ENCODE peak calls at places on chromosomes 2 and 18, in four cellular contexts. V is WTC11, P is K562, F is HepG2. L is an unnamed sample.

GRCh38 chr2:215712219-215712849 is 276.5 kb upstream of the FN1 start:
- DNase-seq in V (no peak), F (peak), P (no peak), L (no peak)

GRCh38 chr2:128654404-128654803 is 335.7 kb upstream of the HS6ST1 start:
- DNase-seq in F (no peak), V (no peak), P (no peak), L (no peak)

GRCh38 chr2:139544452-139544851 is 764.3 kb upstream of the NXPH2 start:
- DNase-seq in F (no peak), P (no peak), V (no peak), L (no peak)

GRCh38 chr18:33440384-33441043 is at the start of gene CCDC178:
- DNase-seq in V (peak), F (no peak), P (peak), L (peak)

GRCh38 chr2:56267412-56267788 is 83.6 kb downstream of the CCDC85A start:
- DNase-seq in V (no peak), P (no peak), F (no peak), L (no peak)

GRCh38 chr2:46460991-46461715 is 18.2 kb upstream of the TMEM247 start:
- DNase-seq in F (peak), P (peak), V (peak), L (peak)

GRCh38 chr2:207311316-207312005 is 145.7 kb upstream of the KLF7 start:
- DNase-seq in P (peak), F (peak), V (no peak), L (no peak)

GRCh38 chr18:63676526-63676925 is 14.8 kb upstream of the SERPINB3 start:
- DNase-seq in F (no peak), P (no peak), V (peak), L (peak)

GRCh38 chr2:172643142-172643541 is 87.3 kb downstream of the PDK1 start:
- DNase-seq in P (peak), F (peak), V (no peak), L (no peak)

GRCh38 chr2:121722479-121722878 is 14.2 kb downstream of the NIFK start:
- DNase-seq in F (no peak), P (peak), V (no peak), L (no peak)

GRCh38 chr2:40760071-40760666 is 308.3 kb upstream of the SLC8A1 start:
- DNase-seq in P (no peak), F (peak), V (peak), L (peak)

GRCh38 chr2:18077724-18078123 is 199.3 kb downstream of the KCNS3 start:
- DNase-seq in P (no peak), V (no peak), F (no peak), L (no peak)

GRCh38 chr2:196336715-196337617 is 165.6 kb upstream of the STK17B start:
- DNase-seq in F (peak), V (no peak), P (peak), L (peak)

GRCh38 chr2:40352321-40353099 is 99.4 kb downstream of the SLC8A1 start:
- DNase-seq in V (no peak), P (no peak), F (no peak), L (no peak)

GRCh38 chr2:205011031-205011430 is 465.8 kb downstream of the PARD3B start:
- DNase-seq in F (no peak), V (no peak), P (no peak), L (no peak)

GRCh38 chr2:199379251-199379650 is 78.5 kb downstream of the SATB2 start:
- DNase-seq in F (no peak), P (no peak), V (no peak), L (no peak)

GRCh38 chr2:137659616-137660015 is 304.7 kb upstream of the HNMT start:
- DNase-seq in F (peak), P (no peak), V (no peak), L (no peak)

GRCh38 chr2:236856856-236857616 is 228.7 kb upstream of the COPS8 start:
- DNase-seq in F (no peak), P (no peak), V (peak), L (no peak)

GRCh38 chr18:21740724-21741510 is at the start of gene MIB1:
- DNase-seq in F (no peak), V (peak), P (peak), L (peak)

GRCh38 chr18:80166725-80167124 is 57.7 kb downstream of the ADNP2 start:
- DNase-seq in F (no peak), P (no peak), V (no peak), L (no peak)

GRCh38 chr2:159326569-159327255 is 40.2 kb upstream of the WDSUB1 start:
- DNase-seq in P (no peak), F (no peak), V (no peak), L (no peak)

GRCh38 chr18:46502444-46502843 is 154.6 kb downstream of the LOXHD1 start:
- DNase-seq in V (peak), F (no peak), P (peak), L (peak)

GRCh38 chr18:52310651-52311050 is 29.3 kb upstream of the DCC start:
- DNase-seq in F (no peak), V (no peak), P (no peak), L (no peak)

GRCh38 chr2:75276093-75277055 is 77.1 kb upstream of the TACR1 start:
- DNase-seq in F (peak), P (no peak), V (no peak), L (no peak)

GRCh38 chr2:240149943-240150784 is 9.7 kb upstream of the OTOS start:
- DNase-seq in F (peak), P (peak), V (peak), L (peak)

GRCh38 chr2:147829106-147829505 is 15.7 kb upstream of the ACVR2A start:
- DNase-seq in P (peak), V (no peak), F (no peak), L (no peak)

GRCh38 chr2:84880645-84881521 is at the start of gene TRABD2A:
- DNase-seq in P (peak), V (peak), F (no peak), L (peak)

GRCh38 chr2:109009920-109010610 is 21.0 kb upstream of the EDAR start:
- DNase-seq in P (no peak), V (no peak), F (no peak), L (no peak)

GRCh38 chr2:84805250-84805917 is 75.5 kb downstream of the TRABD2A start:
- DNase-seq in P (no peak), F (no peak), V (no peak), L (no peak)

GRCh38 chr2:60899892-60900249 is 18.5 kb downstream of the REL start:
- DNase-seq in P (no peak), F (no peak), V (no peak), L (no peak)

GRCh38 chr2:75221872-75222271 is 22.6 kb upstream of the TACR1 start:
- DNase-seq in V (no peak), P (no peak), F (no peak), L (no peak)

GRCh38 chr2:24313744-24314632 is 46.3 kb downstream of the ITSN2 start:
- DNase-seq in F (no peak), P (no peak), V (no peak), L (no peak)

GRCh38 chr2:234162876-234163275 is 112.4 kb downstream of the SPP2 start:
- DNase-seq in V (no peak), P (no peak), F (no peak), L (no peak)

GRCh38 chr2:45793998-45794720 is 142.7 kb downstream of the PRKCE start:
- DNase-seq in P (no peak), F (no peak), V (no peak), L (no peak)

GRCh38 chr2:237350070-237350469 is 63.9 kb downstream of the COL6A3 start:
- DNase-seq in P (no peak), V (no peak), F (no peak), L (no peak)

GRCh38 chr18:45730832-45731545 is 7.0 kb downstream of the SLC14A1 start:
- DNase-seq in F (no peak), P (no peak), V (no peak), L (no peak)

GRCh38 chr2:102051659-102052366 is 60.1 kb downstream of the IL1R2 start:
- DNase-seq in F (no peak), P (no peak), V (no peak), L (no peak)

GRCh38 chr2:45008296-45009129 is 739 bp downstream of the SIX2 start:
- DNase-seq in P (no peak), V (peak), F (no peak), L (peak)

GRCh38 chr2:3186766-3187165 is 190.9 kb downstream of the EIPR1 start:
- DNase-seq in P (no peak), V (no peak), F (no peak), L (no peak)

GRCh38 chr18:32328379-32328778 is 138.5 kb downstream of the MEP1B start:
- DNase-seq in P (no peak), V (no peak), F (no peak), L (no peak)

GRCh38 chr18:5068856-5069255 is 128.2 kb downstream of the AKAIN1 start:
- DNase-seq in F (no peak), P (no peak), V (no peak), L (no peak)

GRCh38 chr18:5066380-5066977 is 130.6 kb downstream of the AKAIN1 start:
- DNase-seq in P (peak), V (peak), F (peak), L (peak)

GRCh38 chr18:5061785-5062184 is 135.3 kb downstream of the AKAIN1 start:
- DNase-seq in V (no peak), P (no peak), F (no peak), L (no peak)

GRCh38 chr18:5060543-5060942 is 136.5 kb downstream of the AKAIN1 start:
- DNase-seq in P (no peak), F (no peak), V (no peak), L (no peak)

DNA sequence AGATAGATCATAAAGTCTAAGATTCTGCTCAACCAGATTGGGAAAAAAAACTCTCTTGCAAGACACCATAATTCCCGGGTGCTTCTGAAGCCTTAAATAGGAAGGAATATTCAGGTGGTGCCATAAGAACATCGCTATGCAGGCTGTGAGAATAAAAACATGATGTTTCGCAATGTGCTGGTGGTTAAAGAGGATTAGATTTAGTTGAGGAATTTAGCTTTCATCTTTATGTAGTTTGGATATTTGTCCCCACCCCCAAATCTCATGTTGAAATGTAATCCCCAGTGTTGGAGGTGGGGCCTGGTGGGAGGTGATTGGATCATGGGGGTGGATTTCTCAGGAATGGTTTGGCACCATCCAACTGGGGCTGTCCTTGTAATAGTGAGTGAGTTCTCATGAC is 132.2 kb downstream of the AKAIN1 start:
- DNase-seq in V (no peak), F (no peak), P (no peak), L (no peak)
- TF ChIP-seq SP1 in V (no peak), F (no peak), P (no peak), L (no peak)

GRCh38 chr2:119544075-119545031 is at the start of gene CFAP221:
- DNase-seq in P (peak), V (peak), F (peak), L (peak)
- TF ChIP-seq ELF4 in P (no peak), V (no peak), F (no peak), L (no peak)

GRCh38 chr18:73670046-73670445 is 477.6 kb downstream of the FBXO15 start:
- DNase-seq in F (no peak), V (no peak), P (no peak), L (no peak)
- TF ChIP-seq SP1 in F (no peak), V (no peak), P (no peak), L (no peak)

DNA sequence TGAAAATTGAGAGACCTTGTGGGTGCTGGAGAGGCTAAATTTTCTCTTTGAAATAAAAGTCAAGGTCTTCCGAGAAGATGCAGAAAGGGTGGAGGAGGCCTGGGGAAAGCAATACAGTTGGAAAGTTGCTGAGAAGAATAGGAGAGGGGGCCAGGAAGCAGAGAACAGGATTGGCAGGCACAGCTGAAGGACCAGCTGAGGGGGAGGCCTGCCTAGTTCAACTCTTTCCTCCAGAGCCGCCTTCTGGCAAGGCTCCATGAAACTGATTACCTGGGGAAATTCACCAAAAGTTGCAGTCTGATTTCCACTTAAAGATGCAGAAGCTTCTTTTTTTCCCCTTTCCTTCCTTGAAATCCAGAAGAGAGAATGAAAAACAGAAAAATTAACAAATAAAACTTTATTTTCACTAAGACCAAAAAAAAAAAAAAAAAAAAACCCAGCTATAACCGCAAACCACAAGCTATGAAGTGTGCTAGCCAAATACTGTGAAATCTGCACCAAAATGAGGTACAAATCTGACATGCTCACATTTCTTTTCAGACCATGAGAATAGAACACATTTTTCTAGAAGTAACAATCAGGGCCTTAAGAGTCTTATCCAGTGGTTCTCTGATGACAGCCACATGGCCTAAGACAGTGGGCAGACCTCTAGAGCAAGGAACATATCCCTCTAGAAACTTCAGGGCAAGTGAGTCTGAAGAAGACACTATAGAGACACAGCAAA is 316.8 kb downstream of the MYCN start:
- DNase-seq in F (no peak), P (no peak), V (no peak), L (no peak)
- TF ChIP-seq ELF4 in F (no peak), P (no peak), V (no peak), L (no peak)

DNA sequence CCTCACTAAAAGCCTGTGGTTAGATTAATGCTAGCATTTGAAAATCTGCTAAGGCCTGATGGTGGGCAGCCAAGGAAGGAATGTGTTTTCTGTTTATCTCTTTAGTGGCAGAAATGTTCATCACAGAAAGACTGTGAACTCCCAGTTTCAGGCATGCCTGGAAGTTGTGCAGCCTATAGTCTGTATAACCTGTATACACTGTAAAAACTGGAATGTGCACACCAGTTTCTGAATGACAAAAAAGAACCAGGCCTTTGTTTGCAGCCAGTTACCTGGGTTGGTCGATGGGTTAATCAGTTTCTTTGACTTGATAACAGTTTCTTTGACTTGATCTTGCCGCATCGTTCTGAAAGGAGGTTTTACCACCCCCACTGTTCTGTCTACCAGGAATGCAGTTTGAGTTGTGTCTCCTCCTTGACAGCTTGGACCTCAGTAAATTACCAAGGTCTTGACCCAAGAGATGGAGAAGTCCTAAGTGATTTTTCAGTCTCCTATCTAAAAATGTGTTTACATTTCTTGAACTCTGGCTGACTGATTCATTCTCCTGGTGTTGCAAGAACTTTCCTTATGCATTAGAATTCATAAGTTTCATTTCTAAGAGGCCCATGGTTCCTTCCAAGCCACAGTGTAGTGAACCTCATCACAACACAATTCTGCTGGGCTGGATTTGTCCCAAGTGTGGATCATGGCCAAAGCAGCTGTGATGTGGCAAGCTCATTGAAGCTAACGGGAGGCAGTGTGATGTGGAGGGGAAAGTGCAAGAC is 62.2 kb downstream of the KIAA2012 start:
- DNase-seq in F (no peak), V (no peak), P (no peak), L (no peak)
- TF ChIP-seq SP1 in F (no peak), V (no peak), P (no peak), L (no peak)

GRCh38 chr18:75211721-75212625 is 1.4 kb downstream of the TSHZ1 start:
- DNase-seq in F (peak), V (peak), P (peak), L (no peak)

GRCh38 chr18:75212626-75213110 is 2.1 kb downstream of the TSHZ1 start:
- DNase-seq in F (peak), V (no peak), P (no peak), L (no peak)

GRCh38 chr18:75210274-75211001 is at the start of gene TSHZ1:
- DNase-seq in F (peak), V (no peak), P (peak), L (peak)

GRCh38 chr18:75209952-75210261 is 690 bp upstream of the TSHZ1 start:
- DNase-seq in F (no peak), P (no peak), V (no peak), L (no peak)

GRCh38 chr18:75211002-75211621 is 515 bp downstream of the TSHZ1 start:
- DNase-seq in F (peak), V (no peak), P (peak), L (no peak)
- TF ChIP-seq ELF4 in F (no peak), V (no peak), P (no peak), L (no peak)

DNA sequence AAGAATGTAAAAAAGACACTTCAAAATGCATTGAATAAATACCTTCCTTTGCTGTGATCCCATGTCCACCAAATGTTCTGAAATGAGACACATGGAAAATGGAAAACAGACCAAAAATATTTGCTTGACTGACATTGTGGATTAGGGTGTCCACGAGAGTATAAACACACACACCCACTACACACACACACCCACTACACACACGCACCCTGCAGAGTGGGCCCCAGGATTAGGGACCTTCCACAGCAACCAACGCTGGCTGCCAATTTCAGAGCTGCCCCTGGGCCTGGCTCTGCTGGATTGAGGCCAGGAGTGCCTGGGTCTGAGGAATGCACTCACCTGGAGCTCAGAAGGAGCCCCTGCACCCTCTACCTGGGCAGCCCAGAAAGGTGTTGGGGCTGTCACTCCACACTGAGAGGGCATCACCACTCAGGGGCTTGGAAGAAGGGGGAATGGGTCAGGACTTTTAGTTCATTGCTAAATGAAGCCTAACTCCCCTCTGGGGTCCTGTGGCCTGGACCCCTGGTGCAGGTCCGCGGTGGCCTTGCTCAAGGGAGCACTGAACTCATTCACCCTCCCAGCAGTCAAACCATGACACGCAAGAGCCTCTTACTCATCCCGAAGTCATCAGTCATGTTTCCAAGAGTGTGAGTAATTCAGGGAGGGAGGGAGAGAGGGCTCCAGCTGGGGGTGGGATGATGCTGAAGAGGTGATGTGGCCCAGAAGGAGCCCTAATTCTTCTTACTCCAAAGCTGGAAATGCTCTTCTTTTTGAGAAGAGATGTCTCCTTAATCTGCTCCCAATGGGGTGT is 50.2 kb upstream of the PLB1 start:
- DNase-seq in P (no peak), F (no peak), V (no peak), L (no peak)
- TF ChIP-seq SP1 in P (no peak), F (no peak), V (no peak), L (no peak)

GRCh38 chr18:2906522-2907458 is 60.0 kb downstream of the EMILIN2 start:
- DNase-seq in V (peak), P (peak), F (peak), L (no peak)
- TF ChIP-seq ELF4 in V (no peak), P (no peak), F (no peak), L (no peak)

DNA sequence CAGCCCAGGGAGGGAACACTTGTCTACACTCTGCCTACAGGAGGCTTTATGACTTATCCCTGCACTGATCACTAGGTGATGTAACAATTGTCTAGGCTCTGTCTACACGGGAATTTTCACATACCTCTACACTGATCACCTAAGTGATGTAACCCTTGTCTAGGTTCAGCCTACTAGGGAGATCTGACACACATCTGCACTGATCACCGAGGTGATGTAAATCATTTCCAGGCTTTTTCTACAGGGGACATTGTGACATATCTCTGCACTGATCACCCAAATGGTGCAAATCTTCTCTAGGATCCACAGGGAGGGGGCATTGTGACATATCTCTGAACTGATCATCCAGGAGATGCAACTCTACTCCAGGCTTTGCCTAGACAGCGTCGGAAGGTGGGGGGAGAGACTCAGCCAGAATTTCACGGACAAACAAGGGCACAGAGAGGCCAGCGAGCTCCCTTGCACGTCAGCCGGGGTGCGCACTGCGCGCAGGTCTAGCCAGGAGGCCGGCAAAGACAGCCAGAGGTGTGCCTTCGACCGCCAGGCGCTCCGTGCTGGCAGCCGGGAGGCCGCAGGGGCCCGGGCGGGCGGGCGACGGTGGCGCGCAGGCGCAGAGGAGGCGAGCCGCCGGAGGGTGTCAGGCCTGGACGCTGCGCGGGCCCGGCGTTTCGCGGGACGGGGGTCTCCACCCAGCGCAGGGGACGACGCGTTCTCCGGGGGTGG is 46.9 kb upstream of the USP14 start:
- DNase-seq in V (peak), F (peak), P (peak), L (peak)
- TF ChIP-seq SP1 in V (no peak), F (no peak), P (no peak), L (no peak)

L was measured in HEK293T.